ENCODE peak calls at places on chromosomes 2 and 18, in five cellular contexts. N, C, H, R and L are unnamed samples.

GRCh38 chr2:199199797-199200196 is 257.9 kb downstream of the SATB2 start:
- DNase-seq in N (no peak), C (no peak), R (no peak), H (no peak), L (no peak)

GRCh38 chr18:43662657-43663056 is 385.4 kb upstream of the SYT4 start:
- DNase-seq in C (no peak), N (no peak), R (no peak), H (no peak), L (no peak)

GRCh38 chr2:119397196-119397595 is 30.4 kb downstream of the DBI start:
- DNase-seq in C (no peak), R (no peak), N (no peak), H (no peak), L (no peak)

GRCh38 chr2:50448556-50448955 is 583.4 kb downstream of the NRXN1 start:
- DNase-seq in R (no peak), C (no peak), H (no peak), N (no peak), L (no peak)

GRCh38 chr2:19901201-19901457 is 654 bp downstream of the TTC32 start:
- DNase-seq in C (no peak), R (no peak), N (no peak), H (no peak), L (no peak)

GRCh38 chr2:69122271-69122670 is 109.3 kb downstream of the ANTXR1 start:
- DNase-seq in R (no peak), N (no peak), C (no peak), H (no peak), L (no peak)

GRCh38 chr2:133841905-133842304 is 273.6 kb upstream of the NCKAP5 start:
- DNase-seq in N (no peak), R (no peak), H (no peak), C (no peak), L (no peak)

GRCh38 chr2:232838406-232838874 is 31.6 kb upstream of the SNORC start:
- DNase-seq in R (peak), N (no peak), H (no peak), C (no peak), L (no peak)

GRCh38 chr2:64036343-64036742 is 17.1 kb upstream of the VPS54 start:
- DNase-seq in C (no peak), R (no peak), H (no peak), N (no peak), L (no peak)

GRCh38 chr2:234808907-234809306 is 142.9 kb upstream of the SH3BP4 start:
- DNase-seq in H (no peak), R (no peak), C (no peak), N (no peak), L (no peak)

GRCh38 chr2:234579231-234579962 is 82.5 kb upstream of the ARL4C start:
- DNase-seq in C (no peak), N (no peak), R (no peak), H (no peak), L (no peak)

GRCh38 chr2:28401-28975 is 17.8 kb downstream of the FAM110C start:
- DNase-seq in R (no peak), N (no peak), H (no peak), C (no peak), L (no peak)

GRCh38 chr2:201257381-201257940 is 2.9 kb upstream of the CASP8 start:
- DNase-seq in R (peak), C (no peak), N (peak), H (peak), L (peak)

GRCh38 chr2:212364106-212364505 is 174.5 kb downstream of the ERBB4 start:
- DNase-seq in R (no peak), H (no peak), N (no peak), C (no peak), L (no peak)

GRCh38 chr2:45283764-45284620 is 274.7 kb upstream of the SIX2 start:
- DNase-seq in R (no peak), C (no peak), N (no peak), H (no peak), L (no peak)

GRCh38 chr2:178296394-178297090 is 102.2 kb downstream of the OSBPL6 start:
- DNase-seq in R (no peak), H (no peak), N (no peak), C (no peak), L (no peak)

GRCh38 chr2:203688798-203689197 is 17.6 kb upstream of the CD28 start:
- DNase-seq in C (no peak), R (peak), N (peak), H (no peak), L (peak)

GRCh38 chr2:110126926-110127325 is 11.3 kb upstream of the MALL start:
- DNase-seq in C (no peak), H (no peak), N (no peak), R (no peak), L (no peak)

GRCh38 chr2:3264010-3264744 is 113.4 kb downstream of the EIPR1 start:
- DNase-seq in N (no peak), R (no peak), H (no peak), C (no peak), L (peak)

GRCh38 chr2:68171146-68171545 is 13.5 kb downstream of the PNO1 start:
- DNase-seq in R (no peak), N (no peak), C (no peak), H (no peak), L (no peak)

GRCh38 chr2:144948205-144948855 is 428.4 kb upstream of the ZEB2 start:
- DNase-seq in C (no peak), N (no peak), H (no peak), R (no peak), L (no peak)

GRCh38 chr18:63492851-63493250 is 16.1 kb downstream of the SERPINB5 start:
- DNase-seq in R (no peak), C (no peak), N (no peak), H (no peak), L (no peak)

GRCh38 chr2:189060096-189060642 is 86.0 kb downstream of the COL3A1 start:
- DNase-seq in R (no peak), C (no peak), N (no peak), H (no peak), L (no peak)

GRCh38 chr18:50193796-50194622 is 938 bp downstream of the MYO5B start:
- DNase-seq in N (no peak), H (peak), C (no peak), R (no peak), L (no peak)

GRCh38 chr18:70666936-70667335 is 378.1 kb downstream of the SOCS6 start:
- DNase-seq in H (no peak), R (no peak), C (no peak), N (no peak), L (no peak)

GRCh38 chr2:9002637-9003365 is 683 bp downstream of the MBOAT2 start:
- DNase-seq in H (peak), C (no peak), R (no peak), N (peak), L (no peak)

GRCh38 chr2:57798346-57798745 is 248.3 kb upstream of the VRK2 start:
- DNase-seq in R (no peak), H (no peak), N (no peak), C (no peak), L (no peak)

GRCh38 chr2:210199186-210199765 is 26.0 kb downstream of the ACADL start:
- DNase-seq in R (peak), H (no peak), N (no peak), C (no peak), L (no peak)

GRCh38 chr2:190216829-190217228 is 102.8 kb downstream of the HIBCH start:
- DNase-seq in R (peak), N (no peak), H (no peak), C (no peak), L (no peak)

GRCh38 chr2:62424899-62425298 is 81.1 kb downstream of the TMEM17 start:
- DNase-seq in C (peak), H (no peak), R (no peak), N (no peak), L (no peak)

GRCh38 chr2:143949121-143949848 is 570.6 kb downstream of the ZEB2 start:
- DNase-seq in C (no peak), H (no peak), N (no peak), R (no peak), L (no peak)

GRCh38 chr2:79770926-79771325 is 258.1 kb downstream of the CTNNA2 start:
- DNase-seq in C (no peak), N (no peak), H (no peak), R (no peak), L (no peak)

GRCh38 chr2:188142636-188143035 is 149.0 kb upstream of the GULP1 start:
- DNase-seq in H (no peak), R (no peak), N (no peak), C (no peak), L (no peak)

GRCh38 chr2:230691005-230691647 is 21.5 kb upstream of the CAB39 start:
- DNase-seq in R (no peak), H (no peak), C (no peak), N (no peak), L (no peak)

GRCh38 chr2:16821696-16822095 is 156.1 kb upstream of the CYRIA start:
- DNase-seq in C (no peak), N (no peak), R (no peak), H (no peak), L (no peak)

GRCh38 chr18:9960263-9960904 is 46.6 kb downstream of the VAPA start:
- DNase-seq in N (no peak), R (no peak), H (no peak), C (no peak), L (no peak)

GRCh38 chr18:56556907-56557306 is 81.5 kb downstream of the TXNL1 start:
- DNase-seq in R (no peak), H (no peak), C (no peak), N (no peak), L (no peak)

DNA sequence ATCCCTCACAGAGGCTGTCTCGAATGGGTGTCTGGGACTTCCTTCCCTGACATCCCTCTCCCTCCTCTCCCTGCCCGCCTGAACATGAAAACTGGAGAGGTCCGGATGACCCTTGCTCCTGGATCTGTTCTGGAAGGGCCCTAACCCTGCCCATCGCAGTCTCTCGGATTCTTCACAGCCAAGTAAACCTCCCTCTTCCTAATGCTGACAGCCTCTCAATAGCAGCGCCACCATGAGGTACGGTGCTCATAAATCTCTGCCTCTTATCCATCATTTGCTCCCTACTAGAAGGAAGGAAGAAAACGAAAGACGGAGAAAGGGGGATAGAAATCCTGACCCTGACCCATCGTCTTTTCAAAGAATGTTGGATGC is 257.9 kb downstream of the BCL11A start:
- DNase-seq in N (no peak), C (no peak), H (no peak), R (no peak), L (no peak)
- TF ChIP-seq CTCF in N (no peak), C (no peak), H (no peak), R (peak), L (no peak)

DNA sequence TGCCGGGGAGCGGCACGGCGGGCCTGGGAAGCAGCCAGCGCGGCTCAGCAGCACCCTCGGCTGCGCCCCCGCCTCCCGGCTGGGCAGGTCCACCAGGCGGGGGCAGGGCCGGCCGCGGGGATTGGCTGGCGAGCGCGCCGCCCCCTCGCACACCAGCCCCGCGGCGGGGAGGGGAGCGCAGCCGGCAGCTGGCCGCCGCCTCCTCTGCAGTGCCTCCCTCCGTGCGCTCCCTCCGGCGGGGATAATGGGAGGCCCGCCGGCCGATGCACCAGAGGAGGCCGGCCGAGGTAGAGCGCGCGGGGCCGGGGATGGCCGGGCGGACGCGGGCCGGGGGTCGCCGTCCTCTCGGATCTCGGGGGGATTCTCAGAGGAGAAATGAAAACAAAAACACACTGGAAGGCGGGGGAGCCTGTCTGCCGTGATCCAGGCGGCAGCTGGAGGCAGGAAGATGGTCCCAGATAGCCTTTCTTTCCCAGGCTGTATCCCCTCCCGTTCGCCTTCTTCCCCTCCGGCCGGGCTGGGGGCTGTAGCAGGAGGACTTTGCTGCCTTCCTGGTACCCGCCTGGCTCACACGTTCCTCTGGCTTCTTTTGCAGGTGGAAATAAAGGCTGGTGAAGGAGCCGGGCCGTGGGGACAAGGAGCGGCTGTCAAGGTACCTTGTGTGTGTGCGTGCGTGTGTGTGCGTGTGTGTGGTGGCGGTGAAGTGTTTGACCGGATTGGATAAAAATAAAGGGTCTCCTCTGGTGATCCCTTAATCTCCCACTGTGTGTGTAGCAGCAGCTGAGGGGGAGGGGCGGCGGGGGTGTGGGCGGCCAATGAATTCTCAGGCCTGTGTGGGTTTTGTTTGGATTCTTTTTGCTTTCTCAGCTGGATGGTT is 18.0 kb downstream of the TET3 start:
- DNase-seq in H (peak), N (peak), C (peak), R (peak), L (peak)
- TF ChIP-seq CTCF in H (no peak), N (peak), C (no peak), R (no peak), L (no peak)

GRCh38 chr18:42404151-42404550 is 449.1 kb downstream of the PIK3C3 start:
- DNase-seq in C (no peak), R (no peak), H (no peak), N (no peak), L (no peak)

DNA sequence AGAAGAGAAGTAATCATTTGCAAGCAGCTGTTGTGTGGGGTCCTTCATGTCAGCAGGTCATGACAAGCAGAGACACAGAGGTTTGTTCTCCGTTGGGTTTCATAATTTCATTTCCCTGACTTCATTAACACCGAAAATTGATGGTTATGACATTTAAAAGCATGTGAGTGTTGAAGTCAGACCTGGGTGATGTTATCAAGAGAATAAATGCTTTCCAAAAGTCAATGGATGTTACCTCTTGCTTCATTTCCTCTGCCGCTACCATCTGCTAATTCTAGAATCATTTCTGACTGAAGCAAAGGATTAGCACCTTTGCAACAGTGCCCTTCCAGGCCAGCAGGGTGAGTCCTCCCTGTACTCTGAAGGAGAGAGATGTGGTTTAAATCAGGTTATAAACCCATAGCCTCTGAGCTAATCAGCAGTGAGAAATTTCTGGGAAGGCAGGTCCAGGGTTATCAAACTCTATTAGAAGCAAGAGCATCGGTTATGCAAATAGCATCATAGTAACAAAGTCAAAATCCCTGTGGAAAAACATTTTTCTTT is 446.2 kb downstream of the PIK3C3 start:
- DNase-seq in N (no peak), R (no peak), H (no peak), C (no peak), L (no peak)
- TF ChIP-seq CTCF in N (no peak), R (no peak), H (no peak), C (no peak), L (no peak)

GRCh38 chr2:215399067-215399716 is 36.7 kb downstream of the FN1 start:
- DNase-seq in C (no peak), R (no peak), H (no peak), N (no peak), L (no peak)

GRCh38 chr2:215396595-215397313 is 39.1 kb downstream of the FN1 start:
- DNase-seq in N (no peak), H (no peak), R (no peak), C (no peak), L (no peak)

GRCh38 chr2:215394102-215394805 is 41.6 kb downstream of the FN1 start:
- DNase-seq in H (no peak), R (no peak), C (no peak), N (no peak), L (no peak)

GRCh38 chr2:215395687-215396460 is 40.0 kb downstream of the FN1 start:
- DNase-seq in C (no peak), H (no peak), R (no peak), N (no peak), L (no peak)

DNA sequence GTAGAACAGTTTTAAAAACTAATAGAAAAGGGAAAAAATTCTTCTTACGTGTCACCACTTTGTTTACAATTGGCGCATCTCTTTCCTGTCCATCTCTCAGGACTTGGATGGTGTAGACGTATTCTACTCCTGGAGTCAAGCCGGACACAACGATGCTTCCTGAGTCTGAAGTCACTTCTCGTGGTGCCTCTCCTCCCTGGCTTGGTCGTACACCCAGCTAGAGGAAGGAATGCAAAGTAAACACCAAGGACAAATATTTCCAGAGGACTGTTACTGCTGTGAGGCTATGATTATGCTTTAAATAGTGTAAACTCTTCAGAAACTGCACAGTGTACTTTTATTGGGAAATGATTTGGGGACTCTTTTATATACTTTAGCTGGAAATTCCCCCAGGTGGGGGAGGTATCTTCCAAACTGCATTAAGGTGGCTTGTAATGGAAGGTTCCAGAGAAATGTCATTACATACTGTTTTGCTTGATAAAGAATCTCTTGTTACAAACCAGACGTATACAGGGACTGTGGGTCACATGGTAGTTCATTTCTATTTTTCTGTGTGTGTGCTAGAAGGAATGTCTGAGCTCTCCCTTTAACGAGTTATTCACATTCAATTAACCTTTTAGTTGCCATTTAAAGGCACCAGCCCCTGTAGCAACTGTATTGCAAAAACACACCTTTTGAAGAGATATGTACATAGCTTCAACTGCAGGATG is 38.1 kb downstream of the FN1 start:
- DNase-seq in H (no peak), R (no peak), C (no peak), N (no peak), L (no peak)
- TF ChIP-seq CTCF in H (peak), R (no peak), C (no peak), N (no peak), L (no peak)

GRCh38 chr2:229261076-229261475 is 10.0 kb downstream of the PID1 start:
- DNase-seq in N (no peak), H (no peak), C (no peak), R (no peak), L (no peak)

GRCh38 chr2:229265727-229266126 is 5.4 kb downstream of the PID1 start:
- DNase-seq in N (no peak), C (no peak), R (no peak), H (no peak), L (no peak)

GRCh38 chr2:229257980-229258379 is 13.1 kb downstream of the PID1 start:
- DNase-seq in H (no peak), N (no peak), C (peak), R (no peak), L (no peak)

DNA sequence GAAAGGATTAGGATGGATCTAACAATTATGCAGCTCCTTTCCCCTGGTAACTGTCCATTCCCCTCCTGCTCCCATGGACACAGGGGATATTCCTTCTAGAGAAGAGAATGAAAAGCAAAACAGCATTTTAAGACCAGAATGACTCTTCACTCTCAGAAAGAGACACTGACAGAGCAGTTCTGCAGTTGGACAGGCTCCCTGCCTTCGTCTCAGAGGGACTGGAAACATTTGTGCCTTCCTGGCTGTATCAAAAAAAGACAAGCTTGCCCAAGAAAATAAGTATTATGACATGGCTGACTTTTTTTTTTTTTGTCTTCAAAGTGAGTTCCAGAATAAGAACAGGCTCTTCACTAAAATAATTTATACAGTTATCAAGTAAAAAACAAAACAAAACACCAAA is 9.5 kb downstream of the PID1 start:
- DNase-seq in C (peak), R (no peak), N (no peak), H (no peak), L (no peak)
- TF ChIP-seq CTCF in C (no peak), R (no peak), N (no peak), H (no peak), L (no peak)